ENCODE peak calls at places on chromosome 2, in five cellular contexts. G is AG04449, J is Panc1, Q is GM12865, T is fibroblast of mammary gland. Z is an unnamed sample.

GRCh38 chr2:240227538-240228428 is 87.3 kb upstream of the OTOS start:
- DNase-seq in G (no peak), J (no peak), Q (no peak), T (no peak), Z (no peak)

GRCh38 chr2:173282795-173283545 is 71.7 kb upstream of the CDCA7 start:
- DNase-seq in G (no peak), J (no peak), Q (no peak), T (no peak), Z (no peak)

GRCh38 chr2:23404426-23404825 is 19.4 kb downstream of the KLHL29 start:
- DNase-seq in G (peak), J (peak), Q (peak), T (peak), Z (peak)

GRCh38 chr2:36445191-36445590 is 89.6 kb downstream of the CRIM1 start:
- DNase-seq in G (no peak), J (no peak), Q (no peak), T (no peak), Z (no peak)

GRCh38 chr2:8631465-8632005 is 50.3 kb upstream of the ID2 start:
- DNase-seq in G (no peak), J (no peak), Q (peak), T (no peak), Z (no peak)

GRCh38 chr2:108449410-108450200 is 599 bp downstream of the GCC2 start:
- DNase-seq in G (no peak), J (no peak), Q (peak), T (peak), Z (peak)

GRCh38 chr2:120614901-120615300 is 120.8 kb upstream of the GLI2 start:
- DNase-seq in G (no peak), J (no peak), Q (no peak), T (no peak), Z (no peak)

GRCh38 chr2:208466133-208466919 is 59.7 kb downstream of the PTH2R start:
- DNase-seq in G (no peak), J (peak), Q (peak), T (peak), Z (peak)

GRCh38 chr2:19673213-19673791 is 228.5 kb downstream of the TTC32 start:
- DNase-seq in G (no peak), J (no peak), Q (no peak), T (peak), Z (peak)

GRCh38 chr2:24832991-24833671 is 39.9 kb downstream of the CENPO start:
- DNase-seq in G (no peak), J (no peak), Q (no peak), T (no peak), Z (no peak)

GRCh38 chr2:196486145-196486544 is 153.4 kb upstream of the CCDC150 start:
- DNase-seq in G (no peak), J (no peak), Q (no peak), T (peak), Z (peak)

GRCh38 chr2:46695283-46695682 is 215.9 kb downstream of the TMEM247 start:
- DNase-seq in G (no peak), J (no peak), Q (no peak), T (peak), Z (peak)

GRCh38 chr2:56576001-56576400 is 392.2 kb downstream of the CCDC85A start:
- DNase-seq in G (no peak), J (no peak), Q (no peak), T (no peak), Z (no peak)

GRCh38 chr2:25341753-25342371 is at the start of gene DNMT3A:
- DNase-seq in G (no peak), J (no peak), Q (peak), T (peak), Z (peak)

GRCh38 chr2:45892757-45893156 is 241.3 kb downstream of the PRKCE start:
- DNase-seq in G (no peak), J (no peak), Q (no peak), T (peak), Z (peak)

GRCh38 chr2:219128401-219128800 is 32.2 kb downstream of the NHEJ1 start:
- DNase-seq in G (no peak), J (no peak), Q (no peak), T (no peak), Z (no peak)

GRCh38 chr2:74392449-74392743 is 12.3 kb upstream of the DCTN1 start:
- DNase-seq in G (no peak), J (no peak), Q (no peak), T (no peak), Z (no peak)
- H3K4me3 ChIP-seq in G (no peak), J (peak), Q (peak), T (peak), Z (peak)

DNA sequence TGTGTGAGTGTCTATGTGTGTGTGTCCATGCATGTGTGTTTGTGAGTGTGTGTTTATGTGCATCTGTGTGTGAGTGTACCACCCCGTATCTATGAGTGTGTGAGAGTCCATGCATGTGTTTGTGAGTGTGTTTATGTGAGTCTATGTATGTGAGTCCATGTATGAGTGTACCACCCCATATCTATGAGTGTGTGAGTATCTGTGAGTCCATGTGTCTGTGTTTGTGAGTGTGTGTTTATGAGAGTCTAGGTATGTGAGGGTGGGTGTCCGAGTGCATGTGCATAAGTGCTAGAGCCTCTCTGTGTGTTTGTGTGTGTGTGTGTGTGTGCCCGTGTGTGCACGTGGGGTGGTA is 86.0 kb upstream of the ATG16L1 start:
- DNase-seq in G (no peak), J (no peak), Q (no peak), T (no peak), Z (no peak)
- H3K4me3 ChIP-seq in G (no peak), J (no peak), Q (no peak), T (no peak), Z (no peak)

GRCh38 chr2:210548878-210549384 is 7.5 kb upstream of the CPS1 start:
- DNase-seq in G (no peak), J (no peak), Q (no peak), T (no peak), Z (no peak)
- H3K4me3 ChIP-seq in G (no peak), J (no peak), Q (no peak), T (no peak), Z (no peak)

GRCh38 chr2:127673304-127674069 is 1.8 kb downstream of the LIMS2 start:
- DNase-seq in G (no peak), J (no peak), Q (no peak), T (no peak), Z (peak)

GRCh38 chr2:127676906-127677305 is 1.6 kb upstream of the LIMS2 start:
- DNase-seq in G (no peak), J (no peak), Q (no peak), T (no peak), Z (no peak)

GRCh38 chr2:127674241-127675209 is 805 bp downstream of the LIMS2 start:
- DNase-seq in G (no peak), J (no peak), Q (no peak), T (no peak), Z (peak)

GRCh38 chr2:127678531-127678930 is 3.2 kb upstream of the LIMS2 start:
- DNase-seq in G (no peak), J (no peak), Q (no peak), T (no peak), Z (no peak)

DNA sequence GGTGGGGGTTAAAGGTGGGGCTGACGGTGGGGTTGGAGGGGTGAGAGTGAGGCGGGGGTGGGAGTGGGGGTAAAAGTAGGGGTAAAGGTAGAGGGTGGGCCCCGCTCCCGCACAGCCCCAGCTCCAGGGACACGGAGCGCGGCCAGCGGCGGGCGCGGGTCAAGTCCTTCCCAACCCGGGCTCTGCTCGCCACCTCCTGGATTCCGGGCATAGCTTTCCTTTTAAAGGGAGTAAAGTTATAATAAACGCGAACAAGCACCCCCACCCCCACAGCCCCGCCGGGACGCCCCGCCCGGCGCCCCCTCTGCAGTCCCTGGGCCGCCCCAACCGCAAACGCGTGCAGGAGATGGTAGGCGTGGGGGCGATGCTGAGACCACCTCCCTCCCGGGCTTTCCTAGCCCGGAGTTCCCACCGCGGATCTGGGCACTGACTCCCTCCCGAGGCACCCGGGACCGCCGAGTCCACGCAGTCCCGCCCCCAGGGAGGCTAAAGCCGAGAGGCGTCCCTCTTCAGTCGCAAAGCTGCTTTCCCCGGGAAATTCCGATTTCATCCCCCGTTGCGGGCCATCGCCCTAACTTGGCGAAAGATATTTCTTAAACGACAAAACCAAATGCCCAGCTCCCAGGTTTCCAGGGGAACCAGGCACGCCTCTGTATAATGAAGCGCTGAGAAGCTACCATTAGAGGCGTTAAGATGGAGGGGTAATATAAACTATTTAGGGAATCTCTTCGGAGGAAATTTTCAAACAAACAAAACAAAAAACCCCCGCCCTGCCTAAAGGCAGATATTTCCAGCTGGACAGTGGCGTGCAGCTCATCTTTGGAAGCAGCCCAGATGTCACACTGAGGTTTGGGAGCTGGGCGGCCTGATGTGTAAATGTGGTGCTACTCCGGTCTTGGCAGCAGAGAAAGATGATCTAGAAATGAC is at the start of gene LIMS2:
- DNase-seq in G (no peak), J (no peak), Q (no peak), T (peak), Z (peak)
- H3K4me3 ChIP-seq in G (peak), J (peak), Q (no peak), T (peak), Z (peak)

DNA sequence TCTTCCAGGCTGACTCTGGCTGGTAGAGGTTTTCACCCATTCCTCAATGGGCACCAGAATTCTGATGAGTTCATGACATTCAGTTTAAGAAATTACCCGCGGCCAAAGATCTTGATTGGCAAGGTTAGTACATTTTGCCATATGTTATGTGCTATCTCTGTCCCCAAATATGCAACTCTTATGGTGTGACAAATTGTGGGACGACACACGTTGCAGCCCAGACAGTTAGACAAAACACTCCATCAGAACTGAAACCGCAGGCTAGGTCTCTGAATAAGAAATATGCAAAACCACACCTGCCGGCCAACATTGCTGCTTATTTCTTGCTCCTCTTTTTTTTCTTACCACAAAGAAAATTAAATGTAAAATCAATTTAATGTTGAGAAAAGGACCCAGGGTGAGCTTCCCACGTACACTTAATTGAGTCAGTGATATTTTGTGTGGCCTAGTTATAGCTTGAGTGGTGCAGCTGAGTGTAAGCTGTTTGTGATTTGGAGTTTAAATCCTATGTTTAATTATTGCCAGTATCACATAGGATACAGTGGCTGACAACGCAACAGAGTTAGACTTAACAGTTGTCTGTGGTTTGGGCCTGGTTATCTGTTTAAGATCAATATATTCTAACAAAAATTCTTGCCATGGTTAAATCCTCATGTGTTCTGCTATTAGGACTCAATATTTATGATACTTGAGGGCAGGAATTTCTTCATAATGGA is 35.7 kb upstream of the LTBP1 start:
- DNase-seq in G (no peak), J (no peak), Q (peak), T (no peak), Z (no peak)
- H3K4me3 ChIP-seq in G (no peak), J (no peak), Q (no peak), T (no peak), Z (no peak)

DNA sequence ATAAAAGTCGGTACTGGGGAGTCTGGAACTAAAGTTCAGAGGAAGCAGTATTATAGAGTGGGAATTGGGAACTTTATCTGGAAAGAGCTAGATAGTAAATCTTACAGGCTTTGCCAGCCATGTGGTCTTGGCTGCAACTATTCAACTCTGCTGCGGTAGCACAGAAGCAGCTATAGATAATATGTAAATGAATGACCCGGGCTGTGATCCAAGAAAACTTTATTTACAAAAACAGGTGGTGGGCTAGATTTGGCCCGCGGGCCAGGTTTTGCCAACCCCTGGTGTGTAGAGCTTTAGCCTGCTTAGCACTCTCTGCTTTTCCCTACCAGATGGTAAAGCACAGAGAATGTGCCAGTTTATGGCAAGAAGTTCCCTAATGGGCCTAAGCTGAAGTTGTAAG is 70.8 kb downstream of the TNP1 start:
- DNase-seq in G (no peak), J (no peak), Q (no peak), T (no peak), Z (no peak)
- H3K4me3 ChIP-seq in G (no peak), J (no peak), Q (no peak), T (no peak), Z (no peak)

Z was measured in GM23248.